ENCODE peak calls at places on chromosomes 5 and 9, in four cellular contexts. R is A549, E is posterior vena cava, N is mesenteric fat pad. L is an unnamed sample.

GRCh38 chr5:134583821-134584220 is 48.8 kb downstream of the SAR1B start:
- DNase-seq in R (no peak), E (no peak), N (no peak), L (peak)

GRCh38 chr9:31674264-31674663 is 710.2 kb upstream of the ACO1 start:
- DNase-seq in R (no peak), E (no peak), N (no peak), L (no peak)

GRCh38 chr5:607541-608285 is 4.4 kb upstream of the CEP72 start:
- DNase-seq in R (no peak), E (peak), N (peak), L (peak)

GRCh38 chr5:92849798-92850197 is 731.2 kb downstream of the NR2F1-AS1 start:
- DNase-seq in R (no peak), E (no peak), N (no peak), L (no peak)

GRCh38 chr9:11558043-11558442 is 945.2 kb upstream of the PTPRD start:
- DNase-seq in R (no peak), E (no peak), N (no peak), L (no peak)

GRCh38 chr5:138082033-138082432 is 1.8 kb upstream of the WNT8A start:
- DNase-seq in R (no peak), E (no peak), N (no peak), L (no peak)

GRCh38 chr5:171874210-171874609 is 88.6 kb downstream of the SMIM23 start:
- DNase-seq in R (no peak), E (no peak), N (no peak), L (no peak)

GRCh38 chr5:126519637-126520592 is 75.1 kb downstream of the ALDH7A1 start:
- DNase-seq in R (no peak), E (no peak), N (no peak), L (no peak)

GRCh38 chr5:140255460-140256157 is 47.3 kb downstream of the PFDN1 start:
- DNase-seq in R (no peak), E (no peak), N (no peak), L (no peak)

GRCh38 chr9:71254592-71255277 is 133.3 kb upstream of the TRPM3 start:
- DNase-seq in R (no peak), E (no peak), N (no peak), L (no peak)

GRCh38 chr5:168430303-168430702 is 56.0 kb upstream of the RARS1 start:
- DNase-seq in R (no peak), E (no peak), N (no peak), L (no peak)

GRCh38 chr5:14983666-14984441 is 112.3 kb upstream of the ANKH start:
- DNase-seq in R (no peak), E (no peak), N (no peak), L (no peak)

GRCh38 chr9:137025120-137025966 is 2.7 kb downstream of the ABCA2 start:
- DNase-seq in R (no peak), E (no peak), N (no peak), L (peak)

GRCh38 chr5:31983851-31984250 is 190.3 kb downstream of the GOLPH3 start:
- DNase-seq in R (no peak), E (no peak), N (no peak), L (no peak)

GRCh38 chr9:129722913-129723312 is 29.9 kb downstream of the PTGES start:
- DNase-seq in R (no peak), E (no peak), N (no peak), L (no peak)

GRCh38 chr9:114367406-114367805 is 20.4 kb downstream of the AKNA start:
- DNase-seq in R (no peak), E (peak), N (no peak), L (no peak)

GRCh38 chr9:90033030-90033650 is 428.3 kb downstream of the GADD45G start:
- DNase-seq in R (no peak), E (no peak), N (peak), L (no peak)

GRCh38 chr9:15178621-15179020 is 128.4 kb downstream of the TTC39B start:
- DNase-seq in R (no peak), E (no peak), N (no peak), L (no peak)

GRCh38 chr5:150513375-150514309 is 5.7 kb downstream of the NDST1 start:
- DNase-seq in R (no peak), E (no peak), N (no peak), L (no peak)

GRCh38 chr5:173962436-173962835 is 26.5 kb upstream of the C5orf47 start:
- DNase-seq in R (no peak), E (no peak), N (no peak), L (no peak)

GRCh38 chr9:128007566-128008138 is 26.9 kb upstream of the EEIG1 start:
- DNase-seq in R (no peak), E (peak), N (no peak), L (no peak)

GRCh38 chr5:169411789-169412425 is 111.0 kb upstream of the SLIT3 start:
- DNase-seq in R (no peak), E (no peak), N (no peak), L (no peak)